ENCODE peak calls at places on chromosomes 2 and 18, in seven cellular contexts. R, A, S, V, G, U and I are unnamed samples.

GRCh38 chr2:216793386-216793785 is 66.5 kb downstream of the TNP1 start:
- DNase-seq in A (no peak), V (peak), R (no peak), G (no peak), S (no peak), U (peak), I (no peak)

GRCh38 chr2:134717706-134718094 is 1.1 kb downstream of the TMEM163 start:
- DNase-seq in R (no peak), S (no peak), A (no peak), G (no peak), U (no peak), V (no peak), I (no peak)

GRCh38 chr2:148994341-148994740 is 44.2 kb upstream of the LYPD6B start:
- DNase-seq in G (no peak), S (no peak), V (no peak), R (no peak), U (no peak), A (no peak), I (peak)

GRCh38 chr2:228401065-228401912 is 219.8 kb upstream of the SPHKAP start:
- DNase-seq in A (no peak), S (no peak), V (no peak), U (no peak), G (no peak), R (no peak), I (no peak)

GRCh38 chr2:222891890-222892289 is 31.1 kb downstream of the ACSL3 start:
- DNase-seq in A (no peak), V (no peak), U (peak), S (no peak), G (no peak), R (no peak), I (no peak)

GRCh38 chr2:222761888-222762287 is 90.4 kb downstream of the MOGAT1 start:
- DNase-seq in U (no peak), A (no peak), R (no peak), G (no peak), S (no peak), V (no peak), I (no peak)

GRCh38 chr2:180077295-180077906 is 70.3 kb upstream of the CWC22 start:
- DNase-seq in A (no peak), S (peak), U (peak), V (peak), G (no peak), R (no peak), I (no peak)

GRCh38 chr2:95024960-95025405 is 525 bp upstream of the MAL start:
- DNase-seq in S (no peak), V (no peak), U (no peak), R (no peak), G (no peak), A (no peak), I (no peak)

GRCh38 chr18:36176177-36176584 is 11.1 kb upstream of the MOCOS start:
- DNase-seq in U (no peak), V (no peak), S (no peak), R (no peak), A (no peak), G (no peak), I (no peak)

GRCh38 chr2:7588295-7588694 is 671.1 kb downstream of the RNF144A start:
- DNase-seq in A (no peak), V (no peak), S (no peak), R (no peak), U (no peak), G (no peak), I (no peak)

DNA sequence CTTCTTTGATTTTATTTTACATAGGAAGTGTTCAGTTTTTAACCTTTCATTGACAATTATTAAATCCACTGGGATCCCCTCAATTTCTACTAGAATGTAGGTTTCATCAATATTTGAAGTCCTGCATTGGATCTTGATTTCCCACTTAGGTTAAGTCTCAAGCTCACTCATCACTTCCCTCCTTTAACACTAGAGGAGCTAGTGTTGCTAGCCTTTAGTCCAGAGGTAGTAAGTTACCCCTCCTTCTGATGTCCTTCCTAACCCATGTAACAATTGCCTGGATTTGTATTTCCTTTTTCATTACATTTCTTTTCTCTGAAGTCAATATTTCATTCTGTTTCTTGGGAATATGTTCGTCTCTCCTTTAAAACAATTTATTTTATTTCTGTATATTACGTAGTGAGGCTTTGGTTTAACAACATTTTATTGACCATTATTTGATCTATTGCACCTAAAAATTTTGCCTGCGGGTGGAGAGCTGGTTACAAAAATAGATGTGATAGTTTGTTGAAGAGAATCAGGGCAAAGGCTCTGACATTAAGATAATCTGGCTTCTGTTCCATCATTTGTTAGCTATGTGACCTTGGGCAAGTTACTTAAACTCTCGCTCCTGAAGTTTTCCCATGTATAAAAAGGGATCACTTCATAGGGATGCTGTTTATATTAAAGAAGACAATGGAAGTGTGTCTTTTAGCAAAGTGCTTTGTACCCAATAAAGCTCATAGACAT is 833.0 kb downstream of the SLC4A3 start:
- DNase-seq in V (no peak), R (no peak), U (no peak), A (no peak), S (no peak), G (no peak), I (no peak)
- TF ChIP-seq CTCF in V (peak), R (no peak), U (peak), A (no peak), S (peak), G (no peak), I (no peak)

GRCh38 chr2:163887182-163887581 is 151.4 kb upstream of the FIGN start:
- DNase-seq in R (no peak), G (no peak), A (no peak), V (no peak), U (no peak), S (no peak), I (no peak)
- TF ChIP-seq CTCF in R (no peak), G (no peak), A (peak), V (peak), U (no peak), S (peak), I (peak)

GRCh38 chr18:46856975-46857374 is 60.3 kb downstream of the PIAS2 start:
- DNase-seq in S (no peak), U (peak), V (no peak), A (no peak), R (no peak), G (no peak), I (no peak)
- TF ChIP-seq CTCF in S (no peak), U (no peak), V (no peak), A (no peak), R (no peak), G (no peak), I (no peak)

DNA sequence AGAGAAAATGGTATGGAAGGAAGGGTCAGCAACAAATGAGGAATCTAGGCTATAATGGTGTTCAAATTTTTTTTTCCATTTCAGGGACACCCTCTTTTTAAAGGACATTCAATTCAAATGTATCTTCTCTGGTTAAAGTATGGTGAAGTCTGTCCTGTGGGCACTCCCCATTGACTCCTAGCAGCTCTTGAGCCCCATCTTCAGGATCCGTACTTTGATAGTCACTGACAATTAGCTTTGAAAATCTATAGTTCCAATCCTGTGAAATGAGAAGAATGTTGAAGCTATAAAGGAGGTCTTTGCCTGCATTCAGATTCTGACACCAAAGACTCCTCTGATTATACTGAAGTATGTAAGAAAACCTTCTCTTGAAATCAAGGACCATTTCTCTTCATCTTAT is 43.3 kb downstream of the KCNH7 start:
- DNase-seq in V (no peak), A (no peak), S (no peak), G (peak), R (no peak), U (no peak), I (no peak)
- TF ChIP-seq CTCF in V (no peak), A (no peak), S (no peak), G (no peak), R (no peak), U (no peak), I (no peak)

GRCh38 chr2:85770369-85770768 is 16.6 kb downstream of the ATOH8 start:
- DNase-seq in G (no peak), U (peak), R (no peak), S (no peak), V (no peak), A (no peak), I (no peak)

GRCh38 chr2:85769987-85770362 is 16.2 kb downstream of the ATOH8 start:
- DNase-seq in S (no peak), G (no peak), A (no peak), V (no peak), R (no peak), U (no peak), I (no peak)

GRCh38 chr2:85767803-85768665 is 14.2 kb downstream of the ATOH8 start:
- DNase-seq in U (no peak), A (no peak), S (no peak), G (no peak), V (no peak), R (no peak), I (no peak)

GRCh38 chr2:85768713-85769112 is 14.9 kb downstream of the ATOH8 start:
- DNase-seq in S (no peak), A (peak), V (peak), U (no peak), G (peak), R (no peak), I (peak)

GRCh38 chr2:85769236-85769986 is 15.6 kb downstream of the ATOH8 start:
- DNase-seq in V (peak), A (no peak), R (no peak), G (peak), S (no peak), U (no peak), I (no peak)
- TF ChIP-seq CTCF in V (peak), A (no peak), R (no peak), G (peak), S (peak), U (peak), I (peak)

DNA sequence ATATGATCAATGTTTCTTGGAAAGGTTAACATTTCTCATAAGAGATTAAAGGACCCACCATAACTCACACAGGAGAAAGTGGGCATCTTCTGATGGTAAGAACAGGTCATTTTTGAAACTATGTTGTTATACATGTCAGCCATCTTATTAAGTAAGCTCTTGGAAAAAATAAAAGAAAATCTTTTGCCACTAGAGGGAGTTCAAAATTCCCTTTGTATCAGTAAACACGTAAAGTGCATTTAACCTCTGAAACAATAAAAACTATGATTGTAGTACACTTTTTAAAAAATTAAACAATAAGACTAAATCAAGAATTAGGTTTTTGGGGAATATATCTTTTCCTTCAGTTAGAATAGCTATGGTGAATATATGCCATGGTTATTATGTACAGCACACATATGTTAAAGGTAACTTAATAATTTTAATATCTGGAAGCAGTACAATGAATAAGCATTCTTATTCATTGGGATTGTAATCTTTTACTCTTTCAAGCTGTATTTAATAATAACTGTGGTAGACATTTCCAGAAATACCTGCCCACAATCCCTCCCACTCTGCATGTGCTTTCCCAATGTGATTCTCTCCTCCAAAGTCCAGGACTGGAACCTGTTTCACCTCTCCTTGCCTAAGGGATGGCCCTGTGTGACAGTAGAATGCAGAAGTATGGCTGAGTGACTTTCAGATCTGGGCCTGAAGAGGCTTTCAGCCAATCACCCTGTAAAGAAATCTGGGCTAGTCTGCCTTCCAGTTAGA is 64.2 kb downstream of the RBMS1 start:
- DNase-seq in S (no peak), V (no peak), R (no peak), A (no peak), U (peak), G (no peak), I (no peak)
- TF ChIP-seq CTCF in S (peak), V (peak), R (no peak), A (peak), U (peak), G (peak), I (peak)